ENCODE peak calls at places on chromosomes 6 and 20, in six cellular contexts. One of them, this sample, is unnamed.
A peak's percentile ranks its signal among the peaks of the same experiment; 100 is the strongest.

GRCh38 chr6:28357036-28357435 is 7.3 kb downstream of the ZKSCAN3 start:
- DNase-seq in aorta: no peak
- DNase-seq in Peyer's patch: no peak
- DNase-seq in heart left ventricle: no peak
- DNase-seq in Karpas-422: no peak
- DNase-seq in fibroblast of lung: peak; percentile 7
- DNase-seq in this sample: no peak

GRCh38 chr20:52586697-52587096 is 385.5 kb upstream of the TSHZ2 start:
- DNase-seq in aorta: no peak
- DNase-seq in Peyer's patch: no peak
- DNase-seq in heart left ventricle: no peak
- DNase-seq in Karpas-422: no peak
- DNase-seq in fibroblast of lung: no peak
- DNase-seq in this sample: no peak

GRCh38 chr6:106165885-106166485 is 79.8 kb downstream of the PRDM1 start:
- DNase-seq in aorta: no peak
- DNase-seq in Peyer's patch: no peak
- DNase-seq in heart left ventricle: no peak
- DNase-seq in Karpas-422: no peak
- DNase-seq in fibroblast of lung: peak; percentile 66
- DNase-seq in this sample: no peak

GRCh38 chr6:43355862-43356590 is 13.4 kb downstream of the ZNF318 start:
- DNase-seq in aorta: no peak
- DNase-seq in Peyer's patch: no peak
- DNase-seq in heart left ventricle: no peak
- DNase-seq in Karpas-422: peak; percentile 72
- DNase-seq in fibroblast of lung: peak; percentile 2
- DNase-seq in this sample: no peak

GRCh38 chr6:46269447-46270229 is 98.9 kb upstream of the ENPP5 start:
- DNase-seq in aorta: peak; percentile 51
- DNase-seq in Peyer's patch: no peak
- DNase-seq in heart left ventricle: peak; percentile 70
- DNase-seq in Karpas-422: no peak
- DNase-seq in fibroblast of lung: peak; percentile 2
- DNase-seq in this sample: peak; percentile 74

GRCh38 chr20:63148696-63149095 is 67.2 kb downstream of the YTHDF1 start:
- DNase-seq in aorta: peak; percentile 18
- DNase-seq in Peyer's patch: no peak
- DNase-seq in heart left ventricle: peak; percentile 23
- DNase-seq in Karpas-422: no peak
- DNase-seq in fibroblast of lung: no peak
- DNase-seq in this sample: no peak

GRCh38 chr6:87012035-87012434 is 74.7 kb downstream of the HTR1E start:
- DNase-seq in aorta: no peak
- DNase-seq in Peyer's patch: no peak
- DNase-seq in heart left ventricle: no peak
- DNase-seq in Karpas-422: no peak
- DNase-seq in fibroblast of lung: no peak
- DNase-seq in this sample: no peak

GRCh38 chr20:53412600-53413187 is 180.9 kb downstream of the ZNF217 start:
- DNase-seq in aorta: no peak
- DNase-seq in Peyer's patch: no peak
- DNase-seq in heart left ventricle: no peak
- DNase-seq in Karpas-422: no peak
- DNase-seq in fibroblast of lung: no peak
- DNase-seq in this sample: no peak

GRCh38 chr6:135869857-135870256 is 18.4 kb downstream of the PDE7B start:
- DNase-seq in aorta: no peak
- DNase-seq in Peyer's patch: no peak
- DNase-seq in heart left ventricle: no peak
- DNase-seq in Karpas-422: no peak
- DNase-seq in fibroblast of lung: no peak
- DNase-seq in this sample: no peak

GRCh38 chr6:44470106-44470446 is 82.6 kb downstream of the CDC5L start:
- DNase-seq in aorta: no peak
- DNase-seq in Peyer's patch: no peak
- DNase-seq in heart left ventricle: no peak
- DNase-seq in Karpas-422: peak; percentile 48
- DNase-seq in fibroblast of lung: no peak
- DNase-seq in this sample: no peak

GRCh38 chr20:57326667-57327455 is 2.7 kb upstream of the SPO11 start:
- DNase-seq in aorta: no peak
- DNase-seq in Peyer's patch: no peak
- DNase-seq in heart left ventricle: no peak
- DNase-seq in Karpas-422: peak; percentile 87
- DNase-seq in fibroblast of lung: no peak
- DNase-seq in this sample: no peak

GRCh38 chr6:141467881-141468280 is 664.8 kb upstream of the GJE1 start:
- DNase-seq in aorta: no peak
- DNase-seq in Peyer's patch: no peak
- DNase-seq in heart left ventricle: no peak
- DNase-seq in Karpas-422: no peak
- DNase-seq in fibroblast of lung: no peak
- DNase-seq in this sample: no peak

GRCh38 chr6:5752282-5752681 is 254.4 kb downstream of the NRN1 start:
- DNase-seq in aorta: no peak
- DNase-seq in Peyer's patch: no peak
- DNase-seq in heart left ventricle: no peak
- DNase-seq in Karpas-422: no peak
- DNase-seq in fibroblast of lung: peak; percentile 73
- DNase-seq in this sample: no peak

GRCh38 chr20:44442298-44443070 is 33.2 kb upstream of the TTPAL start:
- DNase-seq in aorta: no peak
- DNase-seq in Peyer's patch: no peak
- DNase-seq in heart left ventricle: no peak
- DNase-seq in Karpas-422: no peak
- DNase-seq in fibroblast of lung: no peak
- DNase-seq in this sample: no peak

GRCh38 chr6:64984947-64985346 is 722.1 kb downstream of the EYS start:
- DNase-seq in aorta: no peak
- DNase-seq in Peyer's patch: no peak
- DNase-seq in heart left ventricle: no peak
- DNase-seq in Karpas-422: no peak
- DNase-seq in fibroblast of lung: peak; percentile 54
- DNase-seq in this sample: no peak

DNA sequence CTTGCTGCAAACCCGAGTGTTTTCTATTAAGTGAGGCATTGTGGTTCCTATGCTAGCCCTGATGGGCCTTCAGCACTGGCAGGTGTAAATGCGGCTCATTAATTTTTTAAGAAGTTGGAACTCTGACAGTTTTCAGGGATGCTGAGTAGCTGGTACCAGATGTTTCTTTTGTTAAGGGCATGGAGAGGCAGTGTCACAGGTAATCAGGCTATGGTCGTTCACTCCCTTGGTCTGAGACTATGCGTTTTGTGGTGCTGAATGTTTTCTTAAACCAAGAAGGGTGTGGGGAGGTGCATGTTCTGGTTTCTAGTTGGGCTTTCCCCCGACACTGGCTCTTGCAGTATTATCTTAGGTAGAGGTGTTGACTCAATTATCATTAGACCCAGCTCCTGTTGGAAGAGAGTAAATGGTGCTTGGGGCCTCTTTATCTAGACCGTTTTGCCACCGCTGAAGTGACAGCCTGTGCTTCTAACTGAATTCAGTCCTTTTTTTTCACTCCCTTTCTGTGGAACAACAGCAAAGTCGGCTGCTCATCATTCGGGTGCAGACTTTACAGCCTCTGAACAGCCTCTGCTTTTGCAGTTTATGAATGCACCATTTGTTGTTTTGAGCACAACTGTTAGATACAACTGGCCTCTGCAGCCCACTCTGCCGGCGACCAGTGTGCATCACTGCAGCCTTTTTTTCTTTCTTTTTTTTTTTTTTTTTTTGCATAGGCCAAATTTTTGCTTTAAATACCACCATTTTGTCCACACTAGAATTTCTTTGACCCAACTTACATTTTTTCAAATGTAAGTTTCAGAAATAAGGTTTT is 35.6 kb downstream of the RREB1 start:
- DNase-seq in aorta: no peak
- DNase-seq in Peyer's patch: no peak
- DNase-seq in heart left ventricle: no peak
- DNase-seq in Karpas-422: no peak
- DNase-seq in fibroblast of lung: peak; percentile 45
- DNase-seq in this sample: no peak
- H3K27ac ChIP-seq in aorta: no peak overlapping the region
- H3K27ac ChIP-seq in Peyer's patch: no peak overlapping the region
- H3K27ac ChIP-seq in heart left ventricle: peak overlapping the region; percentile 63
- H3K27ac ChIP-seq in Karpas-422: no peak overlapping the region
- H3K27ac ChIP-seq in fibroblast of lung: no peak overlapping the region
- H3K27ac ChIP-seq in this sample: peak overlapping the region; percentile 95

DNA sequence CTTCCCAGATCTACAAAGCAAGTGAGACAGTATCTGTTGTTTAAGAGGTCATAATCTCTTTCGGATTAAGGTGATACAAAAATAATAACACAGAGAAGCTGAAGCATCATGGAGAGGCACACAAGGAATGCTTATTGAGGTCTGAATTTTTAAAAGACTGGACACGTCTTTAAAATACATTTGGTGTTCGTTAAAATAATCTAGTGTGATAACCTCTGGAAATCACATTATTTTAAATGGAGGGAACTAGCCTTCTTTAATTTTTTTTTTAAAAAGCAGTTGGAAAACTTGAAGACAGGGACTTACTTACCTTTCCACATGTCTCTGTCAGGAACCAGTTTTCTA is 1.9 kb upstream of the LRRC1 start:
- DNase-seq in aorta: no peak
- DNase-seq in Peyer's patch: no peak
- DNase-seq in heart left ventricle: no peak
- DNase-seq in Karpas-422: no peak
- DNase-seq in fibroblast of lung: no peak
- DNase-seq in this sample: no peak
- H3K27ac ChIP-seq in aorta: no peak overlapping the region
- H3K27ac ChIP-seq in Peyer's patch: no peak overlapping the region
- H3K27ac ChIP-seq in heart left ventricle: no peak overlapping the region
- H3K27ac ChIP-seq in Karpas-422: no peak overlapping the region
- H3K27ac ChIP-seq in fibroblast of lung: no peak overlapping the region
- H3K27ac ChIP-seq in this sample: no peak overlapping the region

GRCh38 chr6:16684896-16685554 is 76.2 kb downstream of the ATXN1 start:
- DNase-seq in aorta: no peak
- DNase-seq in Peyer's patch: peak; percentile 23
- DNase-seq in heart left ventricle: no peak
- DNase-seq in Karpas-422: no peak
- DNase-seq in fibroblast of lung: no peak
- DNase-seq in this sample: no peak

GRCh38 chr6:16691328-16691727 is 69.9 kb downstream of the ATXN1 start:
- DNase-seq in aorta: no peak
- DNase-seq in Peyer's patch: no peak
- DNase-seq in heart left ventricle: no peak
- DNase-seq in Karpas-422: no peak
- DNase-seq in fibroblast of lung: no peak
- DNase-seq in this sample: no peak

GRCh38 chr6:16690244-16691142 is 70.8 kb downstream of the ATXN1 start:
- DNase-seq in aorta: no peak
- DNase-seq in Peyer's patch: no peak
- DNase-seq in heart left ventricle: no peak
- DNase-seq in Karpas-422: no peak
- DNase-seq in fibroblast of lung: peak; percentile 55
- DNase-seq in this sample: no peak

GRCh38 chr6:16687045-16687444 is 74.2 kb downstream of the ATXN1 start:
- DNase-seq in aorta: no peak
- DNase-seq in Peyer's patch: no peak
- DNase-seq in heart left ventricle: no peak
- DNase-seq in Karpas-422: no peak
- DNase-seq in fibroblast of lung: no peak
- DNase-seq in this sample: no peak

DNA sequence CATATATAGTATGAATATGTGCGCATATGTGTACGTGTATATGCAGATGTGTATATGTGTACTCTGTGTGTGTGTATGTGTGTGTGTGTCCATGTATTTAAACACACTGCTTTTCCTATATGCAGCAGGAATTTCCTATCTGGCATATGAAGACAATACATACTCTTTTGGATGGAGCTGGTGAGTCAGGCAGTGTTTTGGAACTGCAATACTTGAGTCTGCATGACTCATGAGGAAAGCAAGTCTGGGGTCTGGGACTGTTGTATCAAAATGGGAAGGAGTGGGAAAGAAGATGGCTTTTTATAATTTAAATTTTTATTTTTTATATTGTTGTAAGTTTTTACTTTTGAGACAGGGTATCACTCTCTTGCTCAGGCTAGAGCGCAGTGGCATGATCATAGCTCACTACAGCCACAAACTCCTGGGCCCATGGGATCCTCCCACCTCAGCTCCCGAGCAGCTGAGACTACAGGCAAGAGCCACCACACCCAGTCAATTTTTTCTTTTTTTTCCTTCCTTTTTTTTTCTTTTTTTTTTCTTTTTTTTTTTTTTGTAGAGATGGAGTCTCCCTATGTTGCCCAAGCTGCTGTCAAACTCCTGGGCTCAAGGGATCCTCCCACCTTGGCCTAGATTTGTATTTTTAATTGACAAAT is 72.2 kb downstream of the ATXN1 start:
- DNase-seq in aorta: no peak
- DNase-seq in Peyer's patch: no peak
- DNase-seq in heart left ventricle: no peak
- DNase-seq in Karpas-422: no peak
- DNase-seq in fibroblast of lung: peak; percentile 87
- DNase-seq in this sample: no peak
- H3K27ac ChIP-seq in aorta: no peak overlapping the region
- H3K27ac ChIP-seq in Peyer's patch: no peak overlapping the region
- H3K27ac ChIP-seq in heart left ventricle: no peak overlapping the region
- H3K27ac ChIP-seq in Karpas-422: no peak overlapping the region
- H3K27ac ChIP-seq in fibroblast of lung: peak overlapping the region; percentile 6
- H3K27ac ChIP-seq in this sample: no peak overlapping the region

GRCh38 chr6:11381801-11382513 is 149.5 kb upstream of the NEDD9 start:
- DNase-seq in aorta: no peak
- DNase-seq in Peyer's patch: peak; percentile 83
- DNase-seq in heart left ventricle: no peak
- DNase-seq in Karpas-422: peak; percentile 82
- DNase-seq in fibroblast of lung: no peak
- DNase-seq in this sample: no peak
- H3K27ac ChIP-seq in aorta: no peak overlapping the region
- H3K27ac ChIP-seq in Peyer's patch: peak overlapping the region; percentile 73
- H3K27ac ChIP-seq in heart left ventricle: no peak overlapping the region
- H3K27ac ChIP-seq in Karpas-422: no peak overlapping the region
- H3K27ac ChIP-seq in fibroblast of lung: no peak overlapping the region
- H3K27ac ChIP-seq in this sample: peak overlapping the region; percentile 17

DNA sequence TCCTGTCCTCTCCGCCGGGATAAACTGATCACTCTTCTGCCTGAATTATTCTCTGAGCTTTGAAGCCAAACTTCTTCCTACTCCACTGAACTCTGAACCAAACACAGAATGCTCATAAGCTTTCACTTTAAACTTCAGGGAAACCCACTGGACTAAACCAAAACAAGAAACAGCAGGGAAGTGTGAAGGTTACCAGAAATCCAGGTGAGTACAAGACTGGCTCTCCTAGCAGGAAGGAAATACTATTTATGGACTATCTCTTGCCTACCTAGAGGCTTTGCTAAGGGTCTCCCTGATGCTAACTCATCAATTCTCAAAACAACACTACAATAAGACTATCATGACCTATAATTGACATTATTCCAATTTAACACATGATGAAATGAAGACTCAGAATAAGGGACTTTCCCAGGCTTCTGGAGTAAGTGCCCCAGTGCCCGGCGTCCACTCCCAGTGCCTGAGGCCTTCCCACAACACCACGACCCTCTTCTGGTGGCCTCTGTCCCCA is 145.0 kb downstream of the ZDHHC14 start:
- DNase-seq in aorta: no peak
- DNase-seq in Peyer's patch: no peak
- DNase-seq in heart left ventricle: no peak
- DNase-seq in Karpas-422: no peak
- DNase-seq in fibroblast of lung: no peak
- DNase-seq in this sample: no peak
- H3K27ac ChIP-seq in aorta: no peak overlapping the region
- H3K27ac ChIP-seq in Peyer's patch: no peak overlapping the region
- H3K27ac ChIP-seq in heart left ventricle: no peak overlapping the region
- H3K27ac ChIP-seq in Karpas-422: no peak overlapping the region
- H3K27ac ChIP-seq in fibroblast of lung: no peak overlapping the region
- H3K27ac ChIP-seq in this sample: no peak overlapping the region

GRCh38 chr6:150929403-150929802 is 63.9 kb downstream of the MTHFD1L start:
- DNase-seq in aorta: no peak
- DNase-seq in Peyer's patch: no peak
- DNase-seq in heart left ventricle: no peak
- DNase-seq in Karpas-422: no peak
- DNase-seq in fibroblast of lung: no peak
- DNase-seq in this sample: no peak
- H3K27ac ChIP-seq in aorta: peak overlapping the region; percentile 40
- H3K27ac ChIP-seq in Peyer's patch: no peak overlapping the region
- H3K27ac ChIP-seq in heart left ventricle: no peak overlapping the region
- H3K27ac ChIP-seq in Karpas-422: no peak overlapping the region
- H3K27ac ChIP-seq in fibroblast of lung: no peak overlapping the region
- H3K27ac ChIP-seq in this sample: no peak overlapping the region

This sample was measured in sigmoid colon.